ENCODE peak calls at places on chromosomes 13 and 19, in five cellular contexts. Z is fibroblast of mammary gland, N is A549, D is heart left ventricle, P is NCI-H2081. A is an unnamed sample.

GRCh38 chr13:22040810-22041364 is 370.0 kb downstream of the FGF9 start:
- DNase-seq in Z (no peak), N (peak), D (peak), P (no peak), A (no peak)

GRCh38 chr19:55255618-55256423 is 3.0 kb downstream of the PPP6R1 start:
- DNase-seq in Z (peak), N (peak), D (no peak), P (peak), A (no peak)

GRCh38 chr13:72221276-72221962 is 354.4 kb upstream of the DACH1 start:
- DNase-seq in Z (no peak), N (peak), D (no peak), P (no peak), A (peak)

GRCh38 chr13:99758465-99759162 is 213.0 kb downstream of the ZIC5 start:
- DNase-seq in Z (no peak), N (no peak), D (no peak), P (peak), A (no peak)

GRCh38 chr13:100588350-100589177 is at the start of gene GGACT:
- DNase-seq in Z (peak), N (peak), D (peak), P (peak), A (peak)

GRCh38 chr13:34011552-34012085 is 193.7 kb downstream of the RFC3 start:
- DNase-seq in Z (no peak), N (peak), D (no peak), P (peak), A (no peak)

GRCh38 chr13:95463516-95463915 is 89.0 kb upstream of the CLDN10 start:
- DNase-seq in Z (peak), N (peak), D (no peak), P (no peak), A (no peak)

GRCh38 chr19:35229601-35230000 is 1.1 kb upstream of the FAM187B start:
- DNase-seq in Z (no peak), N (no peak), D (no peak), P (no peak), A (peak)

GRCh38 chr13:94674609-94675348 is 37.6 kb downstream of the SOX21 start:
- DNase-seq in Z (peak), N (peak), D (no peak), P (peak), A (no peak)

GRCh38 chr19:48735031-48735615 is 5.3 kb downstream of the RASIP1 start:
- DNase-seq in Z (no peak), N (peak), D (peak), P (no peak), A (no peak)

GRCh38 chr13:24709186-24709913 is 29.1 kb downstream of the ATP12A start:
- DNase-seq in Z (no peak), N (no peak), D (no peak), P (no peak), A (no peak)

A was measured in upper lobe of right lung.